ENCODE peak calls at places on chromosomes 7 and 10, in nine cellular contexts. D is hepatocyte, L is ACHN, G is kidney epithelial cell, U is NCI-H460, O is SJSA1, X is GM12865, C is left cardiac atrium, Z is non-pigmented ciliary epithelial cell. B is an unnamed sample.
A peak's percentile ranks its signal among the peaks of the same experiment; 100 is the strongest.

GRCh38 chr10:112919721-112920120 is 30.3 kb upstream of the TCF7L2 start:
- DNase-seq in D (no peak), L (peak; percentile 74), G (peak; percentile 61), U (no peak), O (peak; percentile 75), X (no peak), C (no peak), Z (peak; percentile 59), B (no peak)

GRCh38 chr10:92238586-92239098 is 52.2 kb downstream of the CPEB3 start:
- DNase-seq in D (peak; percentile 63), L (peak; percentile 79), G (no peak), U (peak; percentile 95), O (no peak), X (peak; percentile 17), C (peak; percentile 51), Z (peak; percentile 27), B (no peak)

GRCh38 chr7:712601-713457 is 13.7 kb upstream of the DNAAF5 start:
- DNase-seq in D (no peak), L (no peak), G (no peak), U (no peak), O (no peak), X (no peak), C (no peak), Z (no peak), B (no peak)

GRCh38 chr7:136845899-136846465 is 22.5 kb upstream of the CHRM2 start:
- DNase-seq in D (no peak), L (no peak), G (no peak), U (no peak), O (no peak), X (no peak), C (no peak), Z (no peak), B (no peak)

GRCh38 chr7:37062019-37062418 is 337.7 kb upstream of the AOAH start:
- DNase-seq in D (no peak), L (no peak), G (no peak), U (no peak), O (no peak), X (no peak), C (no peak), Z (no peak), B (no peak)

GRCh38 chr7:78326870-78327269 is 528.3 kb downstream of the PHTF2 start:
- DNase-seq in D (no peak), L (peak; percentile 38), G (peak; percentile 34), U (no peak), O (no peak), X (no peak), C (no peak), Z (no peak), B (no peak)

GRCh38 chr7:155457544-155458316 is at the start of gene EN2:
- DNase-seq in D (no peak), L (peak; percentile 34), G (no peak), U (no peak), O (no peak), X (no peak), C (no peak), Z (no peak), B (no peak)

GRCh38 chr7:156440456-156440855 is 200.1 kb upstream of the RNF32 start:
- DNase-seq in D (no peak), L (no peak), G (no peak), U (no peak), O (no peak), X (no peak), C (no peak), Z (no peak), B (no peak)

GRCh38 chr10:55351431-55351830 is 550.4 kb upstream of the PCDH15 start:
- DNase-seq in D (no peak), L (no peak), G (no peak), U (no peak), O (no peak), X (no peak), C (no peak), Z (no peak), B (no peak)

GRCh38 chr7:84714765-84715164 is 472.1 kb downstream of the SEMA3D start:
- DNase-seq in D (no peak), L (no peak), G (no peak), U (no peak), O (no peak), X (no peak), C (no peak), Z (no peak), B (no peak)

GRCh38 chr10:29144126-29144525 is 144.7 kb upstream of the LYZL1 start:
- DNase-seq in D (no peak), L (no peak), G (no peak), U (no peak), O (peak; percentile 30), X (no peak), C (no peak), Z (no peak), B (no peak)

GRCh38 chr7:72435366-72435765 is 23.2 kb upstream of the CALN1 start:
- DNase-seq in D (peak; percentile 10), L (no peak), G (no peak), U (no peak), O (no peak), X (no peak), C (no peak), Z (no peak), B (no peak)

GRCh38 chr10:85934586-85934985 is 432.0 kb downstream of the GRID1 start:
- DNase-seq in D (no peak), L (no peak), G (no peak), U (no peak), O (no peak), X (no peak), C (no peak), Z (no peak), B (no peak)

GRCh38 chr7:131148708-131149428 is 178.8 kb upstream of the MKLN1 start:
- DNase-seq in D (no peak), L (no peak), G (no peak), U (no peak), O (no peak), X (no peak), C (no peak), Z (no peak), B (no peak)

GRCh38 chr7:20351901-20352300 is 21.2 kb downstream of the ITGB8 start:
- DNase-seq in D (no peak), L (no peak), G (no peak), U (no peak), O (peak; percentile 67), X (no peak), C (no peak), Z (no peak), B (no peak)

GRCh38 chr10:69458426-69459100 is 7.3 kb downstream of the TSPAN15 start:
- DNase-seq in D (peak; percentile 72), L (peak; percentile 18), G (no peak), U (no peak), O (no peak), X (no peak), C (no peak), Z (no peak), B (no peak)

GRCh38 chr7:31104361-31105255 is 52.5 kb downstream of the ADCYAP1R1 start:
- DNase-seq in D (no peak), L (no peak), G (no peak), U (no peak), O (no peak), X (no peak), C (no peak), Z (no peak), B (no peak)

GRCh38 chr7:30366606-30367005 is 82.2 kb downstream of the ZNRF2 start:
- DNase-seq in D (no peak), L (no peak), G (no peak), U (no peak), O (no peak), X (no peak), C (no peak), Z (no peak), B (no peak)

GRCh38 chr10:102773986-102774385 is 30.2 kb downstream of the WBP1L start:
- DNase-seq in D (no peak), L (no peak), G (no peak), U (no peak), O (no peak), X (peak; percentile 24), C (peak; percentile 46), Z (no peak), B (no peak)

GRCh38 chr7:54339074-54339473 is 203.1 kb upstream of the VSTM2A start:
- DNase-seq in D (peak; percentile 33), L (no peak), G (no peak), U (no peak), O (no peak), X (no peak), C (peak; percentile 20), Z (no peak), B (no peak)

GRCh38 chr10:6348091-6348862 is 145.5 kb downstream of the PFKFB3 start:
- DNase-seq in D (no peak), L (no peak), G (peak; percentile 74), U (no peak), O (peak; percentile 56), X (peak; percentile 92), C (peak; percentile 54), Z (no peak), B (peak; percentile 98)

GRCh38 chr10:102121739-102122372 is 1.7 kb upstream of the LDB1 start:
- DNase-seq in D (peak; percentile 63), L (no peak), G (no peak), U (no peak), O (no peak), X (no peak), C (no peak), Z (no peak), B (no peak)

GRCh38 chr10:121159670-121160069 is 308.5 kb downstream of the WDR11 start:
- DNase-seq in D (no peak), L (no peak), G (no peak), U (no peak), O (no peak), X (peak; percentile 58), C (no peak), Z (no peak), B (no peak)

B was measured in OCI-LY7.